ENCODE peak calls at places on chromosomes 5 and 9, in four cellular contexts. M, Y, N and H are unnamed samples.

GRCh38 chr5:120432861-120433260 is 31.2 kb upstream of the PRR16 start:
- DNase-seq in M (no peak), Y (no peak), N (no peak), H (no peak)

GRCh38 chr9:97748525-97748924 is 51.4 kb upstream of the XPA start:
- DNase-seq in M (no peak), Y (no peak), N (no peak), H (no peak)

GRCh38 chr5:108696407-108696806 is 51.3 kb upstream of the FER start:
- DNase-seq in M (no peak), Y (no peak), N (no peak), H (no peak)

GRCh38 chr9:21682981-21683380 is 119.5 kb upstream of the MTAP start:
- DNase-seq in M (no peak), Y (no peak), N (no peak), H (no peak)

GRCh38 chr5:39639618-39640078 is 214.9 kb upstream of the DAB2 start:
- DNase-seq in M (no peak), Y (no peak), N (no peak), H (no peak)

GRCh38 chr9:121769939-121770338 is 118.5 kb downstream of the DAB2IP start:
- DNase-seq in M (no peak), Y (no peak), N (no peak), H (no peak)

GRCh38 chr9:95005276-95006141 is 279.0 kb downstream of the AOPEP start:
- DNase-seq in M (no peak), Y (no peak), N (no peak), H (no peak)

GRCh38 chr9:109320338-109320733 is 523 bp downstream of the EPB41L4B start:
- DNase-seq in M (no peak), Y (no peak), N (no peak), H (peak; percentile 84)

GRCh38 chr5:2320611-2321010 is 430.9 kb downstream of the IRX2 start:
- DNase-seq in M (no peak), Y (no peak), N (no peak), H (no peak)

GRCh38 chr9:84384617-84385016 is 44.1 kb upstream of the SLC28A3 start:
- DNase-seq in M (no peak), Y (no peak), N (no peak), H (no peak)

GRCh38 chr5:96229173-96229572 is 203.9 kb downstream of the PCSK1 start:
- DNase-seq in M (no peak), Y (no peak), N (no peak), H (no peak)

GRCh38 chr9:121720992-121721350 is 69.5 kb downstream of the DAB2IP start:
- DNase-seq in M (peak; percentile 52), Y (no peak), N (no peak), H (no peak)

GRCh38 chr9:95504053-95504963 is 12.5 kb downstream of the PTCH1 start:
- DNase-seq in M (peak; percentile 30), Y (peak; percentile 88), N (no peak), H (no peak)

GRCh38 chr5:91885291-91886265 is 502.5 kb upstream of the ARRDC3 start:
- DNase-seq in M (no peak), Y (no peak), N (no peak), H (no peak)

GRCh38 chr5:134449167-134449566 is 37.5 kb upstream of the CDKN2AIPNL start:
- DNase-seq in M (no peak), Y (no peak), N (no peak), H (no peak)
- TF ChIP-seq PBX3 in M (no peak), Y (no peak), N (no peak), H (no peak)

GRCh38 chr9:89604463-89605180 is at the start of gene GADD45G:
- DNase-seq in M (peak; percentile 51), Y (no peak), N (no peak), H (peak; percentile 92)

GRCh38 chr9:89605181-89606048 is 603 bp downstream of the GADD45G start:
- DNase-seq in M (no peak), Y (no peak), N (no peak), H (peak; percentile 72)

GRCh38 chr9:89606049-89606481 is 1.3 kb downstream of the GADD45G start:
- DNase-seq in M (peak; percentile 28), Y (peak; percentile 27), N (no peak), H (peak; percentile 72)

GRCh38 chr9:89608646-89609335 is 4.0 kb downstream of the GADD45G start:
- DNase-seq in M (no peak), Y (no peak), N (no peak), H (no peak)

GRCh38 chr9:89606567-89607311 is 1.9 kb downstream of the GADD45G start:
- DNase-seq in M (no peak), Y (no peak), N (no peak), H (peak; percentile 68)
- TF ChIP-seq PBX3 in M (no peak), Y (no peak), N (no peak), H (no peak)

GRCh38 chr5:178564842-178565550 is 25.2 kb downstream of the COL23A1 start:
- DNase-seq in M (no peak), Y (no peak), N (no peak), H (no peak)

GRCh38 chr5:178572617-178573016 is 17.6 kb downstream of the COL23A1 start:
- DNase-seq in M (no peak), Y (no peak), N (no peak), H (no peak)

GRCh38 chr5:178564386-178564785 is 25.8 kb downstream of the COL23A1 start:
- DNase-seq in M (no peak), Y (no peak), N (no peak), H (no peak)

GRCh38 chr5:178573216-178573615 is 17.0 kb downstream of the COL23A1 start:
- DNase-seq in M (no peak), Y (no peak), N (no peak), H (no peak)

DNA sequence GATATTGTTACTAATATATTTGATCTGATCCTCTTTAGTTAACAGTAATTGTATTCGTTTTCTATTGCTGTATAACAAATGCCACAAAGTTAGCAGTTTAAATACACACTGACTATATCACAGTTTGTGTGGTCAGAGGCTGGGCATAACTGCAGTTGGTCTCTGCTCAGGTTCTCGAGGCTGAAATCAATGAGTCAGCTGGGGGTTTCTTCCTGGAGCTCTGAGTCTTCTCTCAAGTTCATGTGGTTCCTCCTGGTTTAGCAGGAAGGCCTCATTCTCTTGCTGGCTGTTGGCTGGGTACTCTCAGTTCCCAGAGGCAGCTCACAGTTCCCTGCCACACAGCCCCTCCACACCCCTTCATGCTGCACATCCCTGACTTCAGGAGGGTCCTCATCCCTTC is 20.7 kb downstream of the COL23A1 start:
- DNase-seq in M (no peak), Y (no peak), N (no peak), H (no peak)
- TF ChIP-seq PBX3 in M (no peak), Y (no peak), N (no peak), H (no peak)

GRCh38 chr5:102651466-102651865 is 103.6 kb upstream of the PAM start:
- DNase-seq in M (no peak), Y (no peak), N (no peak), H (no peak)

GRCh38 chr5:102654559-102655354 is 100.3 kb upstream of the PAM start:
- DNase-seq in M (no peak), Y (no peak), N (no peak), H (peak; percentile 14)

GRCh38 chr5:102649731-102650130 is 105.4 kb upstream of the PAM start:
- DNase-seq in M (no peak), Y (no peak), N (no peak), H (no peak)
- TF ChIP-seq PBX3 in M (no peak), Y (no peak), N (no peak), H (no peak)

GRCh38 chr9:33142531-33142930 is 24.6 kb downstream of the B4GALT1 start:
- DNase-seq in M (no peak), Y (no peak), N (peak; percentile 70), H (no peak)
- TF ChIP-seq PBX3 in M (no peak), Y (no peak), N (no peak), H (no peak)

GRCh38 chr5:55869847-55870246 is 18.7 kb downstream of the IL31RA start:
- DNase-seq in M (no peak), Y (no peak), N (no peak), H (no peak)

GRCh38 chr5:55866485-55866884 is 15.3 kb downstream of the IL31RA start:
- DNase-seq in M (no peak), Y (no peak), N (no peak), H (no peak)

GRCh38 chr5:55866934-55867333 is 15.8 kb downstream of the IL31RA start:
- DNase-seq in M (no peak), Y (no peak), N (no peak), H (no peak)

GRCh38 chr5:55865831-55866230 is 14.7 kb downstream of the IL31RA start:
- DNase-seq in M (no peak), Y (peak; percentile 16), N (no peak), H (no peak)

GRCh38 chr5:55868846-55869245 is 17.7 kb downstream of the IL31RA start:
- DNase-seq in M (peak; percentile 79), Y (peak; percentile 19), N (no peak), H (no peak)
- TF ChIP-seq PBX3 in M (no peak), Y (no peak), N (no peak), H (peak; percentile 72)